ENCODE peak calls at places on chromosomes 3 and 15, in five cellular contexts. One of them, this sample, is unnamed.

GRCh38 chr15:60584355-60585023 is 105.5 kb upstream of the ICE2 start:
- DNase-seq in neural progenitor cell: no peak
- DNase-seq in IMR-90: no peak
- DNase-seq in HL-60: no peak
- DNase-seq in astrocyte of the cerebellum: no peak
- DNase-seq in this sample: no peak

GRCh38 chr3:147038456-147038855 is 367.9 kb downstream of the ZIC4 start:
- DNase-seq in neural progenitor cell: no peak
- DNase-seq in HL-60: no peak
- DNase-seq in IMR-90: no peak
- DNase-seq in astrocyte of the cerebellum: peak
- DNase-seq in this sample: no peak

GRCh38 chr3:101591071-101591470 is 17.1 kb downstream of the PCNP start:
- DNase-seq in HL-60: no peak
- DNase-seq in IMR-90: no peak
- DNase-seq in neural progenitor cell: no peak
- DNase-seq in astrocyte of the cerebellum: no peak
- DNase-seq in this sample: no peak

GRCh38 chr3:64561503-64561810 is 126.3 kb downstream of the ADAMTS9 start:
- DNase-seq in astrocyte of the cerebellum: no peak
- DNase-seq in HL-60: no peak
- DNase-seq in neural progenitor cell: no peak
- DNase-seq in IMR-90: no peak
- DNase-seq in this sample: no peak

GRCh38 chr3:157074490-157074889 is 85.5 kb downstream of the CCNL1 start:
- DNase-seq in IMR-90: no peak
- DNase-seq in HL-60: no peak
- DNase-seq in astrocyte of the cerebellum: no peak
- DNase-seq in neural progenitor cell: no peak
- DNase-seq in this sample: no peak

GRCh38 chr3:194322701-194323174 is 28.4 kb downstream of the CPN2 start:
- DNase-seq in HL-60: no peak
- DNase-seq in IMR-90: peak
- DNase-seq in neural progenitor cell: no peak
- DNase-seq in astrocyte of the cerebellum: no peak
- DNase-seq in this sample: no peak

GRCh38 chr3:194344012-194344411 is 7.1 kb downstream of the CPN2 start:
- DNase-seq in IMR-90: peak
- DNase-seq in HL-60: peak
- DNase-seq in astrocyte of the cerebellum: no peak
- DNase-seq in neural progenitor cell: peak
- DNase-seq in this sample: no peak

GRCh38 chr15:89179966-89180875 is 41.2 kb downstream of the RLBP1 start:
- DNase-seq in astrocyte of the cerebellum: no peak
- DNase-seq in neural progenitor cell: no peak
- DNase-seq in IMR-90: peak
- DNase-seq in HL-60: no peak
- DNase-seq in this sample: no peak

GRCh38 chr15:43763819-43764446 is 12.8 kb downstream of the ELL3 start:
- DNase-seq in IMR-90: peak
- DNase-seq in neural progenitor cell: no peak
- DNase-seq in astrocyte of the cerebellum: no peak
- DNase-seq in HL-60: no peak
- DNase-seq in this sample: no peak

DNA sequence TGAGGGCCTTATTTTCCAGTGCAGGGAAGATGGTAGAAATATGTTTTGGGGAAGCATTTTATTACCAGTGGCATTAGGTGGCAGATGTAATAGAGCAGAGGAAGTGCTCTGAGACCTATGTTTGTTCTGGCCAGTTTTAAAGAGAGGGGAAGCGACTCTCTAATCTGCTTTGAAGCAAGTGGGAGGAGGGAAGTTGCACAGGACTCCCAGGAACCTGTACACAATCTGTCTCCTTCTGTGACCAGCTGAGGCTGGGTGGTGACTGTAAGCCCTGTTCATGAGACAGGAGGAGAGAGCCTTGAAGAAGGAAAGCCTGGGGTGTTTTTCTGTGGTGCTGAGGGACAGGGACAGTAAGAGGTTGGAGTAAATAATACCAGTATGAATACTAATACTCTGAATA is 60.5 kb downstream of the LPP start:
- DNase-seq in neural progenitor cell: no peak
- DNase-seq in IMR-90: no peak
- DNase-seq in HL-60: peak
- DNase-seq in astrocyte of the cerebellum: no peak
- DNase-seq in this sample: no peak
- H3K4me3 ChIP-seq in neural progenitor cell: no peak
- H3K4me3 ChIP-seq in IMR-90: no peak
- H3K4me3 ChIP-seq in HL-60: no peak
- H3K4me3 ChIP-seq in astrocyte of the cerebellum: no peak
- H3K4me3 ChIP-seq in this sample: peak

GRCh38 chr15:58182460-58183163 is 44.4 kb downstream of the AQP9 start:
- DNase-seq in HL-60: peak
- DNase-seq in astrocyte of the cerebellum: peak
- DNase-seq in neural progenitor cell: peak
- DNase-seq in IMR-90: peak
- DNase-seq in this sample: no peak
- TF ChIP-seq CTCF in HL-60: peak
- TF ChIP-seq CTCF in astrocyte of the cerebellum: peak
- TF ChIP-seq CTCF in neural progenitor cell: peak
- TF ChIP-seq CTCF in IMR-90: peak
- TF ChIP-seq CTCF in this sample: peak

DNA sequence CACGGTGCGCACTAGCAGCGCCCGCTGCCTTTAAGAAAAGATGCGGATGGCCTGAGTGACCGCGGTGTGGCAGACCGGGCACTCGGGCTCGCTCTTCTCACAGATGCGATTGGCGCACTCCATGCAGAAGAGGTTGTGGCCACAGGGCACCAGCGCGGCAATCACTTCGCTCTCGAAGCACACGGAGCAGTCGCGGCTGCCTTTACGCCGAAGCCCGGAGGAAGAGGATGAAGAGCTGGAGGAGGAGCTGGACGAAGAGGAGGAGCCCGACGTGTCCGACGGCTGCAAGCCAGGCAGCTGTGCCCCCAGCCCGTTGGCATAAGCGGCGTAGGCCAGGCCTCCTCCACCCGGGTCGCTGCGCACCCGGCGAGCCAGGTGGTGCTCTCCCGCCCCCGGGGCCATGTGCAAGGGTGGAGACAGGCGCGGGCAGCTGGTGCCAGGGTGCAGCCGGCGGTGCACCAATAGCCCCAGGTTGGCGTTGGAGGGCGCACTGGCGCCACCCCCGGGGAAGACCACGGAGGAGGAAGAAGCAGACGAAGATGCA is 2.6 kb downstream of the MEX3B start:
- DNase-seq in astrocyte of the cerebellum: no peak
- DNase-seq in IMR-90: no peak
- DNase-seq in neural progenitor cell: peak
- DNase-seq in HL-60: no peak
- DNase-seq in this sample: no peak
- H3K4me3 ChIP-seq in astrocyte of the cerebellum: peak
- H3K4me3 ChIP-seq in IMR-90: peak
- H3K4me3 ChIP-seq in neural progenitor cell: peak
- H3K4me3 ChIP-seq in HL-60: no peak
- H3K4me3 ChIP-seq in this sample: no peak

GRCh38 chr3:152267831-152268500 is 763 bp upstream of the MBNL1 start:
- DNase-seq in neural progenitor cell: no peak
- DNase-seq in IMR-90: no peak
- DNase-seq in astrocyte of the cerebellum: no peak
- DNase-seq in HL-60: no peak
- DNase-seq in this sample: no peak

GRCh38 chr3:152267319-152267689 is 1.4 kb upstream of the MBNL1 start:
- DNase-seq in HL-60: no peak
- DNase-seq in IMR-90: no peak
- DNase-seq in neural progenitor cell: no peak
- DNase-seq in astrocyte of the cerebellum: no peak
- DNase-seq in this sample: no peak

GRCh38 chr3:152270145-152270870 is 1.6 kb downstream of the MBNL1 start:
- DNase-seq in HL-60: no peak
- DNase-seq in astrocyte of the cerebellum: no peak
- DNase-seq in neural progenitor cell: peak
- DNase-seq in IMR-90: no peak
- DNase-seq in this sample: no peak

GRCh38 chr3:152269423-152270144 is 855 bp downstream of the MBNL1 start:
- DNase-seq in neural progenitor cell: peak
- DNase-seq in astrocyte of the cerebellum: peak
- DNase-seq in HL-60: peak
- DNase-seq in IMR-90: peak
- DNase-seq in this sample: no peak

GRCh38 chr3:152268501-152269422 is at the start of gene MBNL1:
- DNase-seq in neural progenitor cell: peak
- DNase-seq in astrocyte of the cerebellum: no peak
- DNase-seq in HL-60: peak
- DNase-seq in IMR-90: peak
- DNase-seq in this sample: no peak
- TF ChIP-seq CTCF in neural progenitor cell: no peak
- TF ChIP-seq CTCF in astrocyte of the cerebellum: no peak
- TF ChIP-seq CTCF in HL-60: no peak
- TF ChIP-seq CTCF in IMR-90: no peak
- TF ChIP-seq CTCF in this sample: no peak

GRCh38 chr3:142597898-142598297 is 1.7 kb downstream of the PLS1 start:
- DNase-seq in astrocyte of the cerebellum: no peak
- DNase-seq in neural progenitor cell: no peak
- DNase-seq in IMR-90: no peak
- DNase-seq in HL-60: no peak
- DNase-seq in this sample: no peak
- H3K4me3 ChIP-seq in astrocyte of the cerebellum: no peak
- H3K4me3 ChIP-seq in neural progenitor cell: no peak
- H3K4me3 ChIP-seq in IMR-90: no peak
- H3K4me3 ChIP-seq in HL-60: no peak
- H3K4me3 ChIP-seq in this sample: peak

DNA sequence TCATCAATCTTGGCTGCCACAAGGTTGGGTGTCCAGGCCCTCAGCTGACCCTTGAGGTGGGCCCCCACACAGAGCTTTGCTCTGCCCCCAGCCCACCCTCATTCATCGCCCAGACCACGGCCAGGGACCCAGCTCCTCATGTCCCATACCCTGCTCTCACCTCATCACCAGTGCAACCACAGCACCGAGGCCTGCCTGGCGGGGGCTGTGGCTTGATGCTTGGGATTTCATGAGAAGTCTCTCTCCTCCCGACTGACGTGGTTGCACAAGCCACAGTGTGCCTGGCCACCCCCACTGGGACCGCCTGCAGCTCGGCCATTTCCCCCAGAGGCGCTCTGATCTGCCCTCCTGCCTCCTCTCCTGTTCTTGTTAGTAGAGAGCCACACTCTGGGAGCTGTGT is 45.4 kb upstream of the MTMR10 start:
- DNase-seq in IMR-90: no peak
- DNase-seq in astrocyte of the cerebellum: no peak
- DNase-seq in HL-60: no peak
- DNase-seq in neural progenitor cell: no peak
- DNase-seq in this sample: no peak
- TF ChIP-seq CTCF in IMR-90: no peak
- TF ChIP-seq CTCF in astrocyte of the cerebellum: no peak
- TF ChIP-seq CTCF in HL-60: no peak
- TF ChIP-seq CTCF in neural progenitor cell: no peak
- TF ChIP-seq CTCF in this sample: no peak

GRCh38 chr3:52894756-52895155 is 2.6 kb downstream of the STIMATE start:
- DNase-seq in IMR-90: no peak
- DNase-seq in HL-60: no peak
- DNase-seq in astrocyte of the cerebellum: no peak
- DNase-seq in neural progenitor cell: no peak
- DNase-seq in this sample: no peak
- H3K4me3 ChIP-seq in IMR-90: no peak
- H3K4me3 ChIP-seq in HL-60: no peak
- H3K4me3 ChIP-seq in astrocyte of the cerebellum: no peak
- H3K4me3 ChIP-seq in neural progenitor cell: no peak
- H3K4me3 ChIP-seq in this sample: no peak

DNA sequence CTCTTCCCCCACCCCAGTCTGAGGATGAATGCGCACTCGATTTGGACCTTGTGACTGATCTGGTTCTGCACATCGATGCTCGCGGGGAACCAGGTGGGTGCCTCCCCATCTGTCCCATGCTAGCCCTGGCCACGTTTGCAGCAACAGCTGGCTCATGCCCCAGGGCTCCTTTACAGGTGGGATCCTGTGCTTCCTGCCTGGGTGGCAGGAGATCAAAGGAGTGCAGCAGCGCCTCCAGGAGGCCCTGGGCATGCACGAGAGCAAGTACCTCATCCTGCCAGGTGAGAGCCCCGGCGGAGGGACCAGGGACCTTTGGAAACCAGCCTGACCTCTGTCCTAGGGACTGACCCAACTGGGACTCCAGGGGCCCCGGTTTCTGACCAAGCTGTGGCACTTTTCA is 44.3 kb downstream of the DHX30 start:
- DNase-seq in IMR-90: no peak
- DNase-seq in neural progenitor cell: no peak
- DNase-seq in HL-60: no peak
- DNase-seq in astrocyte of the cerebellum: no peak
- DNase-seq in this sample: no peak
- TF ChIP-seq CTCF in IMR-90: no peak
- TF ChIP-seq CTCF in neural progenitor cell: no peak
- TF ChIP-seq CTCF in HL-60: no peak
- TF ChIP-seq CTCF in astrocyte of the cerebellum: no peak
- TF ChIP-seq CTCF in this sample: no peak

This sample was measured in epithelial cell of proximal tubule.